ENCODE peak calls at places on chromosome 13, in ten cellular contexts. I, W, Q, Y, K, S, L, H, O and G are unnamed samples.
A peak's percentile ranks its signal among the peaks of the same experiment; 100 is the strongest.

GRCh38 chr13:111845621-111846351 is 221.2 kb upstream of the SOX1 start:
- DNase-seq in Y (no peak), I (no peak), W (peak; percentile 41), O (no peak), H (no peak), Q (no peak), L (no peak), S (peak; percentile 44), K (no peak), G (no peak)

GRCh38 chr13:28099396-28100148 is 804 bp downstream of the FLT3 start:
- DNase-seq in L (peak; percentile 59), W (no peak), Q (no peak), H (no peak), I (no peak), S (no peak), O (no peak), Y (peak; percentile 1), K (no peak), G (no peak)

GRCh38 chr13:101626925-101627555 is 174.6 kb downstream of the ITGBL1 start:
- DNase-seq in W (no peak), O (no peak), H (no peak), S (no peak), L (no peak), K (no peak), Q (peak; percentile 67), I (no peak), Y (peak; percentile 36), G (no peak)

GRCh38 chr13:85798999-85799646 is at the start of gene SLITRK6:
- DNase-seq in Y (no peak), H (peak; percentile 45), K (no peak), W (peak; percentile 58), Q (peak; percentile 46), I (no peak), L (no peak), O (peak; percentile 18), S (peak; percentile 50), G (no peak)

GRCh38 chr13:113584870-113585671 is 518 bp downstream of the TFDP1 start:
- DNase-seq in S (peak; percentile 65), I (no peak), H (no peak), O (no peak), K (peak; percentile 44), L (no peak), W (no peak), Q (peak; percentile 55), Y (peak; percentile 15), G (no peak)

GRCh38 chr13:23558675-23559536 is 11.3 kb upstream of the TNFRSF19 start:
- DNase-seq in Q (no peak), S (no peak), L (no peak), K (peak; percentile 55), Y (no peak), H (peak; percentile 94), O (no peak), I (no peak), W (peak; percentile 75), G (no peak)

GRCh38 chr13:34942732-34943674 is 933 bp downstream of the NBEA start:
- DNase-seq in I (no peak), H (no peak), O (peak; percentile 33), W (peak; percentile 40), L (peak; percentile 80), Q (peak; percentile 10), K (peak; percentile 44), Y (peak; percentile 17), S (peak; percentile 71), G (peak; percentile 22)

GRCh38 chr13:43003010-43003409 is 11.0 kb upstream of the EPSTI1 start:
- DNase-seq in O (no peak), I (no peak), H (peak; percentile 67), W (no peak), Q (no peak), K (no peak), Y (no peak), L (no peak), S (no peak), G (no peak)

GRCh38 chr13:105336706-105337582 is 1198.5 kb downstream of the EFNB2 start:
- DNase-seq in S (no peak), H (peak; percentile 11), L (no peak), Q (no peak), O (no peak), Y (no peak), K (no peak), W (no peak), I (no peak), G (no peak)

GRCh38 chr13:45242070-45242469 is 41.2 kb upstream of the KCTD4 start:
- DNase-seq in L (no peak), I (no peak), Y (no peak), W (no peak), S (no peak), Q (peak; percentile 11), O (no peak), K (no peak), H (peak; percentile 63), G (no peak)

GRCh38 chr13:113856716-113857065 is 7.2 kb downstream of the GAS6 start:
- DNase-seq in L (peak; percentile 85), Y (no peak), Q (no peak), I (no peak), K (peak; percentile 46), S (no peak), H (peak; percentile 54), W (no peak), O (no peak), G (no peak)

GRCh38 chr13:65638572-65639168 is 1591.5 kb downstream of the PCDH9 start:
- DNase-seq in W (no peak), I (no peak), S (no peak), O (peak; percentile 30), L (no peak), Q (peak; percentile 73), H (peak; percentile 63), K (no peak), Y (no peak), G (no peak)

GRCh38 chr13:101773062-101773461 is 320.6 kb downstream of the ITGBL1 start:
- DNase-seq in K (no peak), L (no peak), Q (no peak), W (no peak), S (no peak), Y (no peak), H (peak; percentile 84), O (no peak), I (no peak), G (no peak)